ENCODE peak calls at places on chromosomes 3 and 15, in four cellular contexts. K, B, Y and G are unnamed samples.

GRCh38 chr3:111733154-111733553 is 125.9 kb upstream of the PHLDB2 start:
- DNase-seq in K (peak; percentile 45), B (no peak), Y (no peak), G (no peak)

GRCh38 chr3:159273608-159274007 is 471.8 kb downstream of the MFSD1 start:
- DNase-seq in K (peak; percentile 19), B (peak; percentile 76), Y (no peak), G (peak; percentile 49)

GRCh38 chr15:76330281-76330680 is 6.3 kb upstream of the ISL2 start:
- DNase-seq in K (peak; percentile 67), B (peak; percentile 72), Y (peak; percentile 22), G (peak; percentile 55)

GRCh38 chr15:95684693-95685115 is 645.8 kb upstream of the NR2F2 start:
- DNase-seq in K (no peak), B (peak; percentile 76), Y (no peak), G (peak; percentile 95)

GRCh38 chr3:129161860-129162271 is 1.0 kb upstream of the ISY1 start:
- DNase-seq in K (no peak), B (peak; percentile 51), Y (no peak), G (peak; percentile 38)

GRCh38 chr3:126971891-126972351 is 11.0 kb upstream of the PLXNA1 start:
- DNase-seq in K (peak; percentile 32), B (peak; percentile 43), Y (no peak), G (no peak)

GRCh38 chr3:172173316-172174271 is 134.2 kb downstream of the FNDC3B start:
- DNase-seq in K (no peak), B (no peak), Y (no peak), G (no peak)

GRCh38 chr3:57919987-57920386 is 88.2 kb upstream of the FLNB start:
- DNase-seq in K (no peak), B (no peak), Y (no peak), G (no peak)

GRCh38 chr3:106126016-106126525 is 257.3 kb upstream of the CBLB start:
- DNase-seq in K (no peak), B (no peak), Y (no peak), G (no peak)

GRCh38 chr3:98900265-98901031 is 1.0 kb downstream of the DCBLD2 start:
- DNase-seq in K (no peak), B (peak; percentile 27), Y (no peak), G (no peak)

GRCh38 chr3:101695779-101696372 is 9.4 kb upstream of the RPL24 start:
- DNase-seq in K (no peak), B (peak; percentile 75), Y (no peak), G (peak; percentile 53)

GRCh38 chr3:72144773-72145505 is 360.0 kb upstream of the PROK2 start:
- DNase-seq in K (no peak), B (no peak), Y (no peak), G (no peak)